ENCODE peak calls at places on chromosomes 5 and 9, in six cellular contexts. One of them, this sample, is unnamed.

GRCh38 chr9:93007529-93008058 is 50.9 kb upstream of the SUSD3 start:
- DNase-seq in IMR-90: no peak
- DNase-seq in GM12891: no peak
- DNase-seq in sigmoid colon: no peak
- DNase-seq in A549: no peak
- DNase-seq in stomach: no peak
- DNase-seq in this sample: no peak

GRCh38 chr9:132125944-132126720 is 35.7 kb upstream of the NTNG2 start:
- DNase-seq in IMR-90: no peak
- DNase-seq in GM12891: no peak
- DNase-seq in sigmoid colon: no peak
- DNase-seq in A549: no peak
- DNase-seq in stomach: no peak
- DNase-seq in this sample: no peak

GRCh38 chr9:2389404-2389803 is 232.2 kb upstream of the VLDLR start:
- DNase-seq in IMR-90: no peak
- DNase-seq in GM12891: no peak
- DNase-seq in sigmoid colon: no peak
- DNase-seq in A549: no peak
- DNase-seq in stomach: no peak
- DNase-seq in this sample: no peak

GRCh38 chr9:120735009-120735408 is 20.7 kb upstream of the MEGF9 start:
- DNase-seq in IMR-90: no peak
- DNase-seq in GM12891: no peak
- DNase-seq in sigmoid colon: no peak
- DNase-seq in A549: no peak
- DNase-seq in stomach: no peak
- DNase-seq in this sample: no peak

GRCh38 chr5:32027717-32028321 is 146.3 kb downstream of the GOLPH3 start:
- DNase-seq in IMR-90: peak
- DNase-seq in GM12891: no peak
- DNase-seq in sigmoid colon: peak
- DNase-seq in A549: peak
- DNase-seq in stomach: no peak
- DNase-seq in this sample: peak

GRCh38 chr9:69931340-69931739 is 110.7 kb downstream of the CFAP95 start:
- DNase-seq in IMR-90: no peak
- DNase-seq in GM12891: no peak
- DNase-seq in sigmoid colon: no peak
- DNase-seq in A549: no peak
- DNase-seq in stomach: no peak
- DNase-seq in this sample: no peak

GRCh38 chr9:31034311-31034710 is 1350.1 kb upstream of the ACO1 start:
- DNase-seq in IMR-90: no peak
- DNase-seq in GM12891: no peak
- DNase-seq in sigmoid colon: no peak
- DNase-seq in A549: no peak
- DNase-seq in stomach: no peak
- DNase-seq in this sample: no peak

GRCh38 chr5:170166101-170166500 is 60.4 kb downstream of the FOXI1 start:
- DNase-seq in IMR-90: no peak
- DNase-seq in GM12891: no peak
- DNase-seq in sigmoid colon: no peak
- DNase-seq in A549: no peak
- DNase-seq in stomach: no peak
- DNase-seq in this sample: no peak

GRCh38 chr5:23316060-23316591 is 191.3 kb upstream of the PRDM9 start:
- DNase-seq in IMR-90: no peak
- DNase-seq in GM12891: no peak
- DNase-seq in sigmoid colon: no peak
- DNase-seq in A549: no peak
- DNase-seq in stomach: no peak
- DNase-seq in this sample: no peak

GRCh38 chr5:113140837-113141661 is 164.5 kb downstream of the DCP2 start:
- DNase-seq in IMR-90: peak
- DNase-seq in GM12891: no peak
- DNase-seq in sigmoid colon: peak
- DNase-seq in A549: no peak
- DNase-seq in stomach: no peak
- DNase-seq in this sample: no peak

GRCh38 chr5:157608972-157609565 is 33.5 kb upstream of the ADAM19 start:
- DNase-seq in IMR-90: no peak
- DNase-seq in GM12891: no peak
- DNase-seq in sigmoid colon: no peak
- DNase-seq in A549: no peak
- DNase-seq in stomach: no peak
- DNase-seq in this sample: no peak

GRCh38 chr5:172293054-172293744 is 9.6 kb upstream of the UBTD2 start:
- DNase-seq in IMR-90: peak
- DNase-seq in GM12891: peak
- DNase-seq in sigmoid colon: peak
- DNase-seq in A549: peak
- DNase-seq in stomach: peak
- DNase-seq in this sample: peak

GRCh38 chr9:80707120-80707519 is 982.2 kb downstream of the TLE1 start:
- DNase-seq in IMR-90: peak
- DNase-seq in GM12891: no peak
- DNase-seq in sigmoid colon: no peak
- DNase-seq in A549: no peak
- DNase-seq in stomach: no peak
- DNase-seq in this sample: no peak

GRCh38 chr5:38134750-38135330 is 123.5 kb upstream of the EGFLAM start:
- DNase-seq in IMR-90: no peak
- DNase-seq in GM12891: no peak
- DNase-seq in sigmoid colon: no peak
- DNase-seq in A549: no peak
- DNase-seq in stomach: no peak
- DNase-seq in this sample: no peak

GRCh38 chr9:14524881-14525515 is 168.2 kb downstream of the ZDHHC21 start:
- DNase-seq in IMR-90: no peak
- DNase-seq in GM12891: no peak
- DNase-seq in sigmoid colon: no peak
- DNase-seq in A549: no peak
- DNase-seq in stomach: no peak
- DNase-seq in this sample: no peak

GRCh38 chr5:132110930-132111329 is 37.3 kb downstream of the CSF2 start:
- DNase-seq in IMR-90: peak
- DNase-seq in GM12891: no peak
- DNase-seq in sigmoid colon: no peak
- DNase-seq in A549: no peak
- DNase-seq in stomach: no peak
- DNase-seq in this sample: no peak

GRCh38 chr5:172837640-172838039 is 3.6 kb downstream of the ERGIC1 start:
- DNase-seq in IMR-90: no peak
- DNase-seq in GM12891: peak
- DNase-seq in sigmoid colon: peak
- DNase-seq in A549: no peak
- DNase-seq in stomach: peak
- DNase-seq in this sample: peak

GRCh38 chr9:36893911-36894310 is 140.2 kb downstream of the PAX5 start:
- DNase-seq in IMR-90: no peak
- DNase-seq in GM12891: no peak
- DNase-seq in sigmoid colon: peak
- DNase-seq in A549: no peak
- DNase-seq in stomach: no peak
- DNase-seq in this sample: no peak

DNA sequence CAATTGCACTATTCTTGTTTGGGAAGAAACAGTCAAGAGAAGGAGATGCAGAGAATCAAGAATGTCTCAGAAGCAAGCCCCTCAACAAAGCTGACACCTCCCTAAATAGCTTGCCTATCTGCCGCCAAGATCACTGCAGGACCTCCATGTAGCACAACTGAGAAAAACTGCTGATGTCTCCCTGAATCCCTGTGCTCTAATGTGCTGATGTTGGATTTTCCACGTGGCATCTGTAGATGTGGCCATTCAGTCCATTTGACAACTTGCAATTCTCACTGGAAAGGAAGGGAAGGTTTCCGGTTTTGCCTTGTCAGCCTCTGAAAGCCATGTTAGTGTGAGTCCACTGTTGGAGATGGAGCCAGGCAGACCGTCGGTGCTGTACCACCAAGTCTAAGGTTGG is 374.0 kb downstream of the DIRAS2 start:
- DNase-seq in IMR-90: no peak
- DNase-seq in GM12891: no peak
- DNase-seq in sigmoid colon: no peak
- DNase-seq in A549: no peak
- DNase-seq in stomach: no peak
- DNase-seq in this sample: no peak
- TF ChIP-seq POLR2A in IMR-90: no peak
- TF ChIP-seq POLR2A in GM12891: no peak
- TF ChIP-seq POLR2A in sigmoid colon: no peak
- TF ChIP-seq POLR2A in A549: no peak
- TF ChIP-seq POLR2A in stomach: no peak
- TF ChIP-seq POLR2A in this sample: no peak

GRCh38 chr5:95863383-95863757 is 40.8 kb upstream of the GLRX start:
- DNase-seq in IMR-90: peak
- DNase-seq in GM12891: no peak
- DNase-seq in sigmoid colon: peak
- DNase-seq in A549: no peak
- DNase-seq in stomach: no peak
- DNase-seq in this sample: no peak
- TF ChIP-seq POLR2A in IMR-90: no peak
- TF ChIP-seq POLR2A in GM12891: no peak
- TF ChIP-seq POLR2A in sigmoid colon: no peak
- TF ChIP-seq POLR2A in A549: no peak
- TF ChIP-seq POLR2A in stomach: no peak
- TF ChIP-seq POLR2A in this sample: no peak

GRCh38 chr9:34373749-34374148 is 2.9 kb downstream of the MYORG start:
- DNase-seq in IMR-90: no peak
- DNase-seq in GM12891: no peak
- DNase-seq in sigmoid colon: no peak
- DNase-seq in A549: no peak
- DNase-seq in stomach: no peak
- DNase-seq in this sample: no peak

GRCh38 chr9:34374339-34374738 is 2.4 kb downstream of the MYORG start:
- DNase-seq in IMR-90: no peak
- DNase-seq in GM12891: no peak
- DNase-seq in sigmoid colon: no peak
- DNase-seq in A549: no peak
- DNase-seq in stomach: no peak
- DNase-seq in this sample: no peak

GRCh38 chr9:34376596-34377401 is at the start of gene MYORG:
- DNase-seq in IMR-90: peak
- DNase-seq in GM12891: peak
- DNase-seq in sigmoid colon: peak
- DNase-seq in A549: peak
- DNase-seq in stomach: peak
- DNase-seq in this sample: peak

GRCh38 chr9:34375901-34376595 is 650 bp downstream of the MYORG start:
- DNase-seq in IMR-90: no peak
- DNase-seq in GM12891: no peak
- DNase-seq in sigmoid colon: peak
- DNase-seq in A549: peak
- DNase-seq in stomach: peak
- DNase-seq in this sample: peak

GRCh38 chr9:34374905-34375552 is 1.7 kb downstream of the MYORG start:
- DNase-seq in IMR-90: no peak
- DNase-seq in GM12891: no peak
- DNase-seq in sigmoid colon: no peak
- DNase-seq in A549: peak
- DNase-seq in stomach: peak
- DNase-seq in this sample: peak
- TF ChIP-seq POLR2A in IMR-90: no peak
- TF ChIP-seq POLR2A in GM12891: no peak
- TF ChIP-seq POLR2A in sigmoid colon: no peak
- TF ChIP-seq POLR2A in A549: no peak
- TF ChIP-seq POLR2A in stomach: no peak
- TF ChIP-seq POLR2A in this sample: peak

GRCh38 chr9:129496187-129497063 is 124.5 kb downstream of the C9orf50 start:
- DNase-seq in IMR-90: peak
- DNase-seq in GM12891: no peak
- DNase-seq in sigmoid colon: peak
- DNase-seq in A549: peak
- DNase-seq in stomach: peak
- DNase-seq in this sample: peak
- TF ChIP-seq POLR2A in IMR-90: peak
- TF ChIP-seq POLR2A in GM12891: no peak
- TF ChIP-seq POLR2A in sigmoid colon: peak
- TF ChIP-seq POLR2A in A549: peak
- TF ChIP-seq POLR2A in stomach: peak
- TF ChIP-seq POLR2A in this sample: peak

This sample was measured in transverse colon.